ENCODE peak calls at places on chromosome 22, in ten cellular contexts. P is GM23338, E is cardiac muscle cell, T is gastrocnemius medialis, O is kidney, X is astrocyte of the spinal cord, M is Calu3, Q is H9, W is SK-N-SH, A is tibial nerve. D is an unnamed sample.

GRCh38 chr22:35678836-35679235 is 30.6 kb downstream of the APOL6 start:
- DNase-seq in P (no peak), E (no peak), T (no peak), O (no peak), X (no peak), M (no peak), Q (no peak), W (no peak), A (no peak), D (no peak)

GRCh38 chr22:46336119-46337078 is 885 bp downstream of the TRMU start:
- DNase-seq in P (peak), E (peak), T (peak), O (peak), X (no peak), M (no peak), Q (no peak), W (peak), A (no peak), D (no peak)

GRCh38 chr22:38871360-38872171 is 450 bp downstream of the CBX6 start:
- DNase-seq in P (peak), E (peak), T (no peak), O (peak), X (no peak), M (no peak), Q (no peak), W (no peak), A (no peak), D (no peak)

GRCh38 chr22:22759371-22759770 is 115.0 kb downstream of the GGTLC2 start:
- DNase-seq in P (no peak), E (no peak), T (no peak), O (no peak), X (no peak), M (no peak), Q (no peak), W (no peak), A (no peak), D (no peak)

GRCh38 chr22:29072193-29072978 is 449 bp upstream of the KREMEN1 start:
- DNase-seq in P (peak), E (peak), T (peak), O (peak), X (peak), M (peak), Q (peak), W (peak), A (peak), D (no peak)

GRCh38 chr22:27999876-28000275 is 80.8 kb upstream of the PITPNB start:
- DNase-seq in P (no peak), E (no peak), T (no peak), O (no peak), X (no peak), M (no peak), Q (no peak), W (no peak), A (no peak), D (no peak)

GRCh38 chr22:47564651-47565050 is 802.2 kb downstream of the TBC1D22A start:
- DNase-seq in P (no peak), E (no peak), T (no peak), O (no peak), X (no peak), M (no peak), Q (no peak), W (peak), A (no peak), D (no peak)

GRCh38 chr22:42375982-42376381 is 56.2 kb downstream of the NFAM1 start:
- DNase-seq in P (no peak), E (no peak), T (peak), O (no peak), X (no peak), M (no peak), Q (no peak), W (no peak), A (no peak), D (no peak)

GRCh38 chr22:27474711-27475547 is 326.6 kb downstream of the MN1 start:
- DNase-seq in P (peak), E (no peak), T (no peak), O (no peak), X (peak), M (peak), Q (peak), W (no peak), A (no peak), D (peak)

GRCh38 chr22:21796863-21797262 is 61.3 kb upstream of the YPEL1 start:
- DNase-seq in P (peak), E (no peak), T (peak), O (no peak), X (no peak), M (no peak), Q (no peak), W (no peak), A (no peak), D (no peak)

GRCh38 chr22:29630180-29630498 is 26.7 kb downstream of the NF2 start:
- DNase-seq in P (no peak), E (no peak), T (no peak), O (no peak), X (no peak), M (no peak), Q (no peak), W (no peak), A (no peak), D (no peak)

GRCh38 chr22:29014301-29014700 is 47.3 kb downstream of the C22orf31 start:
- DNase-seq in P (no peak), E (peak), T (no peak), O (no peak), X (no peak), M (no peak), Q (no peak), W (no peak), A (no peak), D (no peak)

GRCh38 chr22:26735019-26735409 is 77.6 kb downstream of the MIAT start:
- DNase-seq in P (no peak), E (peak), T (no peak), O (no peak), X (no peak), M (no peak), Q (no peak), W (no peak), A (no peak), D (no peak)

GRCh38 chr22:48084041-48084748 is 1321.7 kb downstream of the TBC1D22A start:
- DNase-seq in P (no peak), E (no peak), T (no peak), O (no peak), X (no peak), M (no peak), Q (no peak), W (no peak), A (no peak), D (no peak)

DNA sequence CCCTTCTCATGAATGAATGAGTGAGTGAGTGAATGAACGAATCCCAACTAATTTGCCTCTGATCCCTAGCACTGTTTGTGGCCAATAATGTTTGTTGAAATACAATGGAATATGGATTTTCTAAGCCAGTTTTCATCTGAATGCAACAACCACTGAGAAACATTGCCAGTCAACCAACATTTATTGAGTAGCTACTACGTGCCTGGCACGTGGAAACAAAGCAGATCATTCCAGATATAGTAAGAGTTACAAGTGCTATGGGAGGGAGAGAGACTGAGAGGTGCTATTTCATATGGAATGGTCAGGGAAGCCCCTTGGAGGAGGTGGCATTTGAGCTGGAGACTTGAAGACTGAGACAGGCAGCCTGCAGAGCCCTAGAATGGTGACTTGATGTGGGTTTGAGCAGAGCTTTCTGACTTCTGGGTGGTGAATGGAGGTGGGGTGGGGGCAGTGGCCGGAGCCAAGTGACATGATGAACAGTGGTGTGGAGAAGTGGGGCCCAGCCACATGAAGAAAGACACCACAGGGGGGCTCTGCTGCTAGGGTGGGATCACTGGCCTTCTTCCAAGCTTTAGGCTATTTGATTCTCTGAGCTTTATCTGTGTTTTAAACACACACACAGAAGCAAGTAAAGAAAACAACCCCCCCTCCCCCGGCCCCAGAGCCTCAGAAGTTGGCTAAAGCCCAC is 35.1 kb upstream of the SMTN start:
- DNase-seq in P (no peak), E (peak), T (no peak), O (no peak), X (no peak), M (no peak), Q (no peak), W (no peak), A (no peak), D (no peak)
- TF ChIP-seq CTCF in P (no peak), E (no peak), T (no peak), O (no peak), X (no peak), M (no peak), Q (no peak), W (no peak), A (no peak), D (no peak)

GRCh38 chr22:43859621-43860020 is 2.7 kb downstream of the SULT4A1 start:
- DNase-seq in P (no peak), E (no peak), T (peak), O (peak), X (no peak), M (no peak), Q (peak), W (no peak), A (no peak), D (no peak)
- TF ChIP-seq CTCF in P (no peak), E (no peak), T (no peak), O (no peak), X (no peak), M (no peak), Q (no peak), W (no peak), A (no peak), D (no peak)

GRCh38 chr22:24994070-24994763 is 41.7 kb downstream of the KIAA1671 start:
- DNase-seq in P (peak), E (peak), T (no peak), O (no peak), X (peak), M (peak), Q (peak), W (no peak), A (no peak), D (no peak)
- TF ChIP-seq CTCF in P (peak), E (no peak), T (no peak), O (no peak), X (no peak), M (no peak), Q (peak), W (no peak), A (no peak), D (no peak)

GRCh38 chr22:32202539-32203180 is 2.2 kb downstream of the RFPL2 start:
- DNase-seq in P (peak), E (peak), T (no peak), O (no peak), X (peak), M (peak), Q (peak), W (peak), A (no peak), D (peak)
- TF ChIP-seq CTCF in P (peak), E (peak), T (no peak), O (peak), X (peak), M (peak), Q (peak), W (peak), A (peak), D (peak)

DNA sequence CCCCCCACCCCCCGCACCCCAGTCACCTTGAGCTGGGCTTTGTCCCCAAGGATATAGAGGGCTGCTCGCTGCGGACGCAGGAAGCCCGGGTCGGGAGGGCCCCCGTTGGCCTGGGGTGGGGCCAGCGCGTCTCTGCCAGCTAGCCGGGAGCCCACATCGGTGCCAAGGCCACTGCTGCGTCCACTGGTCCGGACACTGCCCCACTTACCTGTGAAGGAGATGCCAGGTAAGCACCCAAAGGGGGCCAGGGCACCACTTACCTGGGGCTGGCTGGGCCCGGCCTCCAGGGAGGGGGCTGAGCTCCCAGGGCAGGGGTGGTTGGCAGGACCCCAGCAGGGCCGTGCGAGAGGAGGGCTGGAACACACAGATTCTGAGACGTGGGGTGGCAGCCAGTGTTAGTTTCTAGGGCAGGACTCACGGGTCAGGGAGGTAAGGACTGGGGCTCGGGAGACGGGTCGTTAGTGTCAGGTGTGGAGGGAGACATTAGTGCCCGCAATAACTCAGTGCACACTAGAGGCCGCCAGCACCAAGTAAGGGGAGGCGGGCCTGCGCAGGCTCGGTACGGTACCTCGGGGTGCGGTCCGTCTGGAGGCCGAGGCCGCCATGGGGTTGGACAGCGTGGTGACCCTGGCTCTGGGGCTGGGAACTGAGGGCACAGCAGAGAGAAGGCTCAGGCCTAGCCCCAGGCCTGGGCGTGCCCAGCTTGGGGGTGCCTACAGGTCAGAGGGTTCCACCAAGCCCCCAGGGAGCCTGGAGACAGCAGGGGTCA is 18.2 kb downstream of the SBF1 start:
- DNase-seq in P (peak), E (no peak), T (no peak), O (no peak), X (no peak), M (no peak), Q (peak), W (peak), A (no peak), D (no peak)
- TF ChIP-seq CTCF in P (peak), E (peak), T (no peak), O (no peak), X (peak), M (peak), Q (peak), W (peak), A (no peak), D (peak)

DNA sequence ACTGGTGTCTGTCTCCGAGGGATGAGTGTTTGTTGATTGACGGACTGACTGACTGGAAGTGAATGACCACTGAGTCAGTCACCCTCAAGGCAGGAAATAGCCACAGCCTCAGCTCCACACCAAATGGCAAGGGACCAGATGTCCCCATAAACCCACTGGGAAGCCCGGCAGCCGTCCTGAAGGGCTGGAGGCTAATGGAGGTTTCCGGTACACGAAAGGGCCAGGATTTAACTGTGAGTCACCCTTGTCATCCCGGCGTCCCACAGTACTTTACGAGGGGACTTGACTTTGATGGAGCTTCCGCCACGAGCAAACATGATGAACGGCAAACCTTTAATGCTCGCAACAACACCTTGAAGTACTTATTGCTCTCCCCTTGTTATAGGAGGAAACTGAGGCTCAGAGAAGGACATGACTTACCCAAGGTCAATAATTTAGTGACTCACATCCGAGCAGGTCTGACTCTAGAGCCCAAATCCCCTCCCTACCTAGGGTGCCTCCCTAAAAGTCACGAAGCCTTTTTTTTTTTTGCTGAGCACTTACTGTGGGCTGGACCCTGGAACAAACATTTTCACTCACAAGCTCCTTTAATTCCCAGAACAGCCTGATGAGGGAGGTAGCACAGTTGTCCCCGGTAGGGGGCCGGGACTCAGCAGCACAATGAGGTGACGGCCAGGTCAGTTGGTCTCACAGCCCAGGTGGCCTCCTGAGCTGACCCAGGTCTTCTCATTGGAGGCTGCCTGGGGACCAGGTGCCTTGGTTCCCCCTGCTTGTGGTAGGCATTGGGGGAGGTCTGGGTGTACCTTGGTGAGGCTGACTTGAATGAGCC is 25.2 kb upstream of the GCAT start:
- DNase-seq in P (no peak), E (no peak), T (no peak), O (no peak), X (peak), M (peak), Q (no peak), W (no peak), A (no peak), D (no peak)
- TF ChIP-seq CTCF in P (no peak), E (no peak), T (no peak), O (no peak), X (peak), M (peak), Q (peak), W (no peak), A (no peak), D (no peak)

DNA sequence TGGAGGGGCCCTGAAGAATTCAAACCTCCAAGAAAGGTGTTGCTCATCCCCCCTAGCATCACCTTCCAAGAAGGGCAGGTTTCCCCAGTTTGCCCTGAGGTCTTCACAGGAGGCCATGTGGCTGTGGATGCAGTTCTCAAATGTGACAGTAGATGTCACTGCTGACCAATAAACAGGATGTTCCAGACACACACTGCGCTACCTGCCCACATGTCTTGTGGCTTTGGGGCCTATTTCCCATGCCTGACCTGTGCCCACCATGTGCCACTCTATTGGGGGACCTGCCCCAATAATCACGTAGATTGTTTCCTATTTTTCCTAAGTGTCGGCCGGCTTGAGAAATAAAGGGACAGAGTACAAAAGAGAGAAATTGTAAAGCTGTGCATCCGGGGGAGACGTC is 4.5 kb downstream of the GSTT2 start:
- DNase-seq in P (peak), E (peak), T (no peak), O (no peak), X (peak), M (peak), Q (no peak), W (peak), A (no peak), D (peak)
- TF ChIP-seq CTCF in P (peak), E (peak), T (peak), O (peak), X (peak), M (peak), Q (no peak), W (peak), A (no peak), D (peak)

D was measured in astrocyte of the cerebellum.